ENCODE peak calls at places on chromosome X, in ten cellular contexts. W is nephron progenitor cell, C is fibroblast of the aortic adventitia, S is IMR-90, O is body of pancreas, X is astrocyte of the cerebellum, B is tibial nerve, Z is DND-41, R is fibroblast of mammary gland, N is stomach. P is an unnamed sample.

GRCh38 chrX:153920546-153920945 is 5.5 kb downstream of the ARHGAP4 start:
- DNase-seq in W (no peak), C (no peak), S (no peak), O (no peak), X (no peak), B (no peak), Z (no peak), R (no peak), N (no peak), P (no peak)

GRCh38 chrX:25344191-25344936 is 328.6 kb upstream of the ARX start:
- DNase-seq in W (no peak), C (no peak), S (no peak), O (no peak), X (no peak), B (no peak), Z (no peak), R (no peak), N (no peak), P (no peak)

GRCh38 chrX:77814210-77814609 is 28.2 kb upstream of the ATRX start:
- DNase-seq in W (no peak), C (no peak), S (no peak), O (no peak), X (no peak), B (no peak), Z (no peak), R (no peak), N (no peak), P (peak)

GRCh38 chrX:120356084-120356483 is 5.8 kb upstream of the ATP1B4 start:
- DNase-seq in W (no peak), C (no peak), S (no peak), O (no peak), X (no peak), B (no peak), Z (no peak), R (no peak), N (no peak), P (no peak)

GRCh38 chrX:17803449-17803848 is 57.6 kb downstream of the RAI2 start:
- DNase-seq in W (no peak), C (no peak), S (no peak), O (no peak), X (no peak), B (no peak), Z (no peak), R (no peak), N (no peak), P (no peak)

GRCh38 chrX:135410861-135411627 is 10.7 kb upstream of the SMIM10L2A start:
- DNase-seq in W (no peak), C (no peak), S (no peak), O (peak), X (no peak), B (no peak), Z (no peak), R (no peak), N (no peak), P (no peak)

GRCh38 chrX:19753368-19753767 is 134.0 kb downstream of the SH3KBP1 start:
- DNase-seq in W (no peak), C (no peak), S (no peak), O (no peak), X (no peak), B (no peak), Z (peak), R (no peak), N (no peak), P (no peak)

GRCh38 chrX:30620980-30621716 is 32.1 kb upstream of the GK start:
- DNase-seq in W (no peak), C (peak), S (peak), O (no peak), X (peak), B (no peak), Z (no peak), R (peak), N (no peak), P (no peak)

GRCh38 chrX:103791826-103792458 is 15.3 kb downstream of the PLP1 start:
- DNase-seq in W (no peak), C (peak), S (peak), O (no peak), X (no peak), B (no peak), Z (no peak), R (no peak), N (no peak), P (no peak)

GRCh38 chrX:74437530-74437929 is 16.2 kb downstream of the SLC16A2 start:
- DNase-seq in W (no peak), C (no peak), S (no peak), O (no peak), X (no peak), B (no peak), Z (no peak), R (no peak), N (no peak), P (no peak)

GRCh38 chrX:10015711-10016515 is 48.8 kb downstream of the CLDN34 start:
- DNase-seq in W (peak), C (no peak), S (peak), O (peak), X (no peak), B (no peak), Z (peak), R (no peak), N (no peak), P (peak)

GRCh38 chrX:20571611-20572010 is 304.9 kb upstream of the RPS6KA3 start:
- DNase-seq in W (no peak), C (peak), S (peak), O (no peak), X (peak), B (no peak), Z (no peak), R (peak), N (no peak), P (no peak)

GRCh38 chrX:154649864-154650510 is 3.4 kb downstream of the CTAG2 start:
- DNase-seq in W (no peak), C (no peak), S (no peak), O (no peak), X (no peak), B (no peak), Z (no peak), R (no peak), N (no peak), P (no peak)

GRCh38 chrX:151889451-151889850 is 23.2 kb upstream of the MAGEA4 start:
- DNase-seq in W (no peak), C (no peak), S (no peak), O (no peak), X (no peak), B (no peak), Z (no peak), R (no peak), N (no peak), P (no peak)

GRCh38 chrX:45506149-45506768 is 305.6 kb upstream of the DIPK2B start:
- DNase-seq in W (no peak), C (no peak), S (no peak), O (no peak), X (no peak), B (no peak), Z (no peak), R (no peak), N (no peak), P (no peak)

GRCh38 chrX:8586953-8587352 is 122.3 kb downstream of the VCX3B start:
- DNase-seq in W (no peak), C (no peak), S (no peak), O (no peak), X (no peak), B (no peak), Z (no peak), R (no peak), N (no peak), P (no peak)

GRCh38 chrX:65644621-65645287 is 22.7 kb upstream of the MSN start:
- DNase-seq in W (no peak), C (peak), S (peak), O (peak), X (peak), B (peak), Z (no peak), R (peak), N (peak), P (no peak)

GRCh38 chrX:49163555-49164419 is 1.2 kb downstream of the MAGIX start:
- DNase-seq in W (peak), C (peak), S (peak), O (peak), X (peak), B (peak), Z (peak), R (peak), N (peak), P (peak)

GRCh38 chrX:139724626-139725025 is 16.7 kb upstream of the MCF2 start:
- DNase-seq in W (no peak), C (peak), S (no peak), O (no peak), X (no peak), B (no peak), Z (no peak), R (no peak), N (no peak), P (no peak)

GRCh38 chrX:23478561-23478960 is 143.9 kb downstream of the PTCHD1 start:
- DNase-seq in W (no peak), C (no peak), S (no peak), O (no peak), X (no peak), B (no peak), Z (no peak), R (no peak), N (no peak), P (no peak)

GRCh38 chrX:139930923-139931645 is 1.8 kb downstream of the ATP11C start:
- DNase-seq in W (peak), C (peak), S (no peak), O (peak), X (no peak), B (no peak), Z (peak), R (no peak), N (no peak), P (peak)

GRCh38 chrX:115378471-115378870 is 89.0 kb downstream of the LUZP4 start:
- DNase-seq in W (no peak), C (peak), S (peak), O (no peak), X (no peak), B (no peak), Z (no peak), R (peak), N (no peak), P (no peak)

GRCh38 chrX:37580080-37580479 is 8.6 kb downstream of the LANCL3 start:
- DNase-seq in W (no peak), C (no peak), S (no peak), O (no peak), X (no peak), B (no peak), Z (no peak), R (no peak), N (no peak), P (no peak)

GRCh38 chrX:18927558-18927957 is 56.4 kb downstream of the PHKA2 start:
- DNase-seq in W (no peak), C (no peak), S (no peak), O (no peak), X (no peak), B (no peak), Z (no peak), R (no peak), N (no peak), P (no peak)

GRCh38 chrX:131288188-131288587 is 918 bp downstream of the IGSF1 start:
- DNase-seq in W (no peak), C (no peak), S (no peak), O (no peak), X (no peak), B (no peak), Z (no peak), R (no peak), N (no peak), P (no peak)

GRCh38 chrX:131288738-131289511 is at the start of gene IGSF1:
- DNase-seq in W (peak), C (no peak), S (no peak), O (peak), X (peak), B (peak), Z (no peak), R (peak), N (no peak), P (no peak)

GRCh38 chrX:131287556-131288179 is 1.4 kb downstream of the IGSF1 start:
- DNase-seq in W (no peak), C (no peak), S (no peak), O (no peak), X (no peak), B (no peak), Z (no peak), R (no peak), N (no peak), P (no peak)

DNA sequence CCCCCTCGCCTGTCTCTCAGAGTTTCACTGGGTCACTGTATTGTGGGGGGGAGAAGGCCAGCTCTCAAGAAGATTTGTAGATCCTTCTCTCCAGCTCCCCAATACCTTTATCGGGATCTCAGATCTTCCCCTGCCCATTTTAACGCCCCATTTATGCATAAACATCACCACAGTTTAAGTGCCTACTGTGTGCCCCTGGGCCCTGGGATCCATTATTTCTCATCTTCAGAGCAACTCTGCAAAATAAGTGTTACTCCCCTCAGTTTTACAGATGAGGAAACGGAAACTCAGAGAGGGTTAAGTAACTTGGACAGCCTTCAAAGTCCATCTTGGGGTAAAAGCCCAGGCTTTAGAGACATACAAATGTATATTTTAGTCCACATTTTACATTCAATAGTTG is 421 bp upstream of the IGSF1 start:
- DNase-seq in W (no peak), C (no peak), S (no peak), O (no peak), X (no peak), B (no peak), Z (no peak), R (no peak), N (no peak), P (no peak)
- TF ChIP-seq CTCF in W (no peak), C (no peak), S (no peak), O (no peak), X (no peak), B (no peak), Z (no peak), R (no peak), N (no peak), P (no peak)

GRCh38 chrX:111168314-111168713 is 72.3 kb downstream of the PAK3 start:
- DNase-seq in W (peak), C (no peak), S (peak), O (no peak), X (peak), B (no peak), Z (no peak), R (peak), N (no peak), P (no peak)
- TF ChIP-seq CTCF in W (peak), C (no peak), S (no peak), O (no peak), X (peak), B (no peak), Z (peak), R (peak), N (no peak), P (no peak)

GRCh38 chrX:35382966-35383365 is 415.2 kb upstream of the MAGEB16 start:
- DNase-seq in W (no peak), C (no peak), S (no peak), O (no peak), X (no peak), B (no peak), Z (no peak), R (no peak), N (no peak), P (no peak)

GRCh38 chrX:35380808-35381700 is 417.1 kb upstream of the MAGEB16 start:
- DNase-seq in W (no peak), C (peak), S (peak), O (peak), X (no peak), B (no peak), Z (no peak), R (peak), N (no peak), P (peak)
- TF ChIP-seq CTCF in W (peak), C (peak), S (peak), O (peak), X (peak), B (no peak), Z (peak), R (peak), N (no peak), P (peak)

DNA sequence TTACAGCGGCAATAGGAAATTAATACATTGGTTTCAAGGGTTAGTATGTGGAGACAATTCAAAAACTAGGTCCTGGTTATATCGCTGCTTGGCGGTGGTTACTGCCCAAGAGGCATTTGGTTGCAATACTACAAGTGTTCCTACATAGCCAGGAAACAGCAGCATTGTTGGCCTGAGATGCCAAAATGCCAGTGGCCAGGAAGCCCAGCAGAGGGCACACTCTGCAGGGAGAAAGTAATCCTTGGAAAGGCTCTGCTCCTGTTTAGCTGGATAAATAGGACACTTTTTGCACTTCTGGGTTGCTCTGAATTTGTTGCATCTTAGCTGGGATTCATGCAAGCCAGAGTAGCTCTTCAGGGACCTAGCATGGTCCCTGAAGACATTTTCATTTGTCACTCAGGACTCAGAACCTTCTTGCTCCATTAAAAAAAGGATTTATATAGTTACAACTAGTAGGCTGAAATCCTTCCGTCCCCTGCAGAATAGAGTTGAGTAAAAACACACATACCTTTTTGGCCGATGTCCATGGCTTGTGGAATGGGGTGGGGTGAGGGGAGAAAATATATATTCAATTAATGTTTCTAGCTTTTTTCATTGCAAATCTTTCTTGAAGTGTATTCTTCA is 8.1 kb upstream of the GPR119 start:
- DNase-seq in W (peak), C (peak), S (peak), O (peak), X (peak), B (peak), Z (peak), R (peak), N (peak), P (no peak)
- TF ChIP-seq CTCF in W (peak), C (peak), S (peak), O (peak), X (peak), B (peak), Z (peak), R (peak), N (no peak), P (no peak)

DNA sequence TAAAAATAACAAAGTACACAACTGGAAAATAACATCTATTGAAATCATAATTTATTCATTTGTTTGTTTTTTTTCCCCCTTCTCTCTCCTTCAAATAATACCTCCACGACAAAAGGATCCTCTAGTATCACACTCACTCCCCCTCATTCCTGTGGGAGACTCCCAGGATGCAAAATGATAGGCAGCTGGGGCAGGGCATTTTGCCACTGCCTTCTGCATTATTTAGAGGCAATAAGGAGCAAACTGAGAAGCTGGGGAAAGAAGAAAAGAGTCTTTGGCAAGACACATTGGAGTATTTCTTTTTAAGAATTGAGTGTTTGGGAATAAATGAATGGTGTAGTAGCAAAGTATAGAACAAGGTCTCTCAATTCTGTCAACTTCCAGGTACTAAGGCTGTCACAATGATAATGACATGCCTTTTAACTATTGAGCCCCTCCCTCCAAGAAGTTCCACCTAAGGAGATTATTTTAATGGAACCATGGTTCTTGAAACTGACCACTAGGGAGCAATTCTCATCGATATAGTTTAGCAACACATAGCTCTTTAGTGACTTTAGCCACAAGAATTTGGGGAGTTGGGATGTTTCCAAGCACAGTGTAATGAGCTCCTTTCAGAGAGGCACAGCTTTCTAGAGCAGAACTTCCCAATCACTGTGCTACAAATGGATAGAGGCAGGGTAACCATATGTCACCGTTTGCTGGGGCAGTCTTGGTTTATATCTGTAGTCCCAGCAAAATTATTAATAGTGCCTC is 303.3 kb downstream of the FRMPD4 start:
- DNase-seq in W (no peak), C (peak), S (peak), O (no peak), X (peak), B (no peak), Z (no peak), R (peak), N (no peak), P (no peak)
- TF ChIP-seq CTCF in W (no peak), C (peak), S (peak), O (no peak), X (peak), B (no peak), Z (no peak), R (peak), N (no peak), P (no peak)

GRCh38 chrX:53089224-53089842 is 4.6 kb upstream of the KANTR start:
- DNase-seq in W (no peak), C (peak), S (peak), O (peak), X (peak), B (no peak), Z (peak), R (peak), N (peak), P (peak)
- TF ChIP-seq CTCF in W (peak), C (peak), S (peak), O (peak), X (peak), B (peak), Z (peak), R (peak), N (no peak), P (peak)

DNA sequence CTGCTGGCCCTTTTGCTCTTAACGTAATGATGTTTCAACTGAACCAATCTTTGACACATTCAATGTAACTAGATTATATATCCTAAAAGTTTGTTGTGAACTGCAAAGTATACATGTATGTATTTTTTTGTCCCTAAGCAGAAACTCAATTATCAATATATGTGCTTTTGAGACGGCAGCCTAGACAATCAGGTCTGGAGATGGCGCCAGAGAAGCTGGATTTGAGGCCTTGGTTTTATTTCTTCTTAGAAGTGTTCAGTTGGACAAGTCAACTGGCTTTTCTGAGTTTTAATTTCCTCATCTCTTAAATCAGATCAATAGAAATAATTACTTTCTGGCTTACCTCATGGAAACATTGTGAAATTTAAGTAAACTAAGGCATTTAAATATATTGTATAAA is 62.5 kb downstream of the DCAF8L1 start:
- DNase-seq in W (peak), C (peak), S (peak), O (peak), X (peak), B (no peak), Z (no peak), R (no peak), N (no peak), P (no peak)
- TF ChIP-seq CTCF in W (no peak), C (peak), S (peak), O (peak), X (peak), B (no peak), Z (peak), R (peak), N (no peak), P (no peak)

GRCh38 chrX:107871136-107871535 is 45.5 kb downstream of the MID2 start:
- DNase-seq in W (no peak), C (no peak), S (no peak), O (no peak), X (no peak), B (no peak), Z (no peak), R (no peak), N (no peak), P (no peak)
- TF ChIP-seq CTCF in W (no peak), C (no peak), S (no peak), O (no peak), X (no peak), B (no peak), Z (no peak), R (no peak), N (no peak), P (no peak)

GRCh38 chrX:102126863-102127262 is 1.4 kb downstream of the TCEAL2 start:
- DNase-seq in W (no peak), C (no peak), S (no peak), O (no peak), X (no peak), B (no peak), Z (no peak), R (no peak), N (no peak), P (no peak)

GRCh38 chrX:102129473-102129872 is 4.0 kb downstream of the TCEAL2 start:
- DNase-seq in W (no peak), C (peak), S (peak), O (no peak), X (no peak), B (no peak), Z (no peak), R (peak), N (no peak), P (no peak)
- TF ChIP-seq CTCF in W (no peak), C (peak), S (peak), O (peak), X (peak), B (no peak), Z (peak), R (peak), N (no peak), P (peak)